ENCODE peak calls at places on chromosomes 7 and 10, in six cellular contexts. Y is astrocyte of the spinal cord, R is uterus, Z is fibroblast of mammary gland, S is brain microvascular endothelial cell, T is AG04450. I is an unnamed sample.
A peak's percentile ranks its signal among the peaks of the same experiment; 100 is the strongest.

GRCh38 chr10:124592736-124593430 is 131.3 kb downstream of the LHPP start:
- DNase-seq in Y (no peak), R (no peak), Z (no peak), S (no peak), T (no peak), I (no peak)

GRCh38 chr7:122143751-122144711 is at the start of gene AASS:
- DNase-seq in Y (peak; percentile 95), R (peak; percentile 99), Z (peak; percentile 96), S (peak; percentile 94), T (peak; percentile 76), I (peak; percentile 64)

GRCh38 chr7:39507866-39508551 is 58.2 kb upstream of the YAE1 start:
- DNase-seq in Y (no peak), R (no peak), Z (peak; percentile 60), S (no peak), T (no peak), I (no peak)

GRCh38 chr10:132885451-132886210 is 56.7 kb downstream of the CFAP46 start:
- DNase-seq in Y (no peak), R (no peak), Z (no peak), S (no peak), T (no peak), I (no peak)

GRCh38 chr7:70736715-70737460 is 395.1 kb upstream of the GALNT17 start:
- DNase-seq in Y (peak; percentile 66), R (peak; percentile 31), Z (peak; percentile 89), S (peak; percentile 56), T (peak; percentile 26), I (peak; percentile 82)

GRCh38 chr10:28179490-28180099 is 123.3 kb downstream of the MPP7 start:
- DNase-seq in Y (peak; percentile 75), R (no peak), Z (peak; percentile 65), S (peak; percentile 49), T (peak; percentile 41), I (peak; percentile 52)

GRCh38 chr7:128115821-128116723 is 84.8 kb upstream of the LRRC4 start:
- DNase-seq in Y (no peak), R (no peak), Z (no peak), S (no peak), T (no peak), I (no peak)

GRCh38 chr10:99742240-99742639 is 10.2 kb downstream of the CUTC start:
- DNase-seq in Y (no peak), R (no peak), Z (peak; percentile 64), S (no peak), T (no peak), I (no peak)

GRCh38 chr10:70565556-70566514 is 36.7 kb downstream of the PRF1 start:
- DNase-seq in Y (no peak), R (no peak), Z (no peak), S (no peak), T (no peak), I (no peak)

GRCh38 chr7:26843696-26844095 is 20.7 kb downstream of the SKAP2 start:
- DNase-seq in Y (peak; percentile 46), R (no peak), Z (peak; percentile 49), S (no peak), T (no peak), I (no peak)

GRCh38 chr10:103584216-103585010 is 90.9 kb downstream of the NEURL1 start:
- DNase-seq in Y (no peak), R (no peak), Z (peak; percentile 25), S (no peak), T (no peak), I (no peak)

GRCh38 chr7:133268355-133268754 is 15.5 kb downstream of the EXOC4 start:
- DNase-seq in Y (no peak), R (no peak), Z (no peak), S (no peak), T (no peak), I (no peak)

GRCh38 chr10:74049995-74050394 is 52.1 kb downstream of the VCL start:
- DNase-seq in Y (no peak), R (no peak), Z (no peak), S (no peak), T (no peak), I (no peak)

GRCh38 chr7:36286241-36286640 is 103.4 kb upstream of the ANLN start:
- DNase-seq in Y (no peak), R (no peak), Z (no peak), S (no peak), T (no peak), I (no peak)

GRCh38 chr7:92255308-92255707 is 9.5 kb downstream of the ANKIB1 start:
- DNase-seq in Y (peak; percentile 83), R (no peak), Z (peak; percentile 93), S (peak; percentile 89), T (peak; percentile 41), I (peak; percentile 66)

GRCh38 chr7:87219545-87220025 is at the start of gene TMEM243:
- DNase-seq in Y (peak; percentile 67), R (peak; percentile 73), Z (peak; percentile 63), S (peak; percentile 70), T (peak; percentile 44), I (no peak)

GRCh38 chr10:100146875-100147665 is 38.8 kb downstream of the ERLIN1 start:
- DNase-seq in Y (no peak), R (no peak), Z (peak; percentile 13), S (no peak), T (no peak), I (peak; percentile 1)

GRCh38 chr10:93223336-93223735 is 149.6 kb downstream of the CYP26A1 start:
- DNase-seq in Y (no peak), R (no peak), Z (no peak), S (no peak), T (no peak), I (no peak)

GRCh38 chr10:34702093-34702952 is 112.8 kb downstream of the PARD3 start:
- DNase-seq in Y (no peak), R (no peak), Z (no peak), S (no peak), T (no peak), I (no peak)

GRCh38 chr7:6246257-6246917 is 26.0 kb downstream of the CYTH3 start:
- DNase-seq in Y (peak; percentile 52), R (no peak), Z (no peak), S (no peak), T (no peak), I (no peak)

GRCh38 chr7:66187894-66188293 is 17.2 kb upstream of the TPST1 start:
- DNase-seq in Y (no peak), R (no peak), Z (peak; percentile 86), S (no peak), T (no peak), I (peak; percentile 71)

GRCh38 chr7:1290262-1291039 is 57.8 kb downstream of the UNCX start:
- DNase-seq in Y (no peak), R (no peak), Z (peak; percentile 5), S (no peak), T (no peak), I (peak; percentile 2)

GRCh38 chr10:14225374-14225773 is 105.3 kb downstream of the FRMD4A start:
- DNase-seq in Y (no peak), R (no peak), Z (no peak), S (no peak), T (no peak), I (no peak)

GRCh38 chr10:47346572-47347302 is 1.4 kb upstream of the RBP3 start:
- DNase-seq in Y (no peak), R (no peak), Z (peak; percentile 24), S (no peak), T (no peak), I (no peak)

DNA sequence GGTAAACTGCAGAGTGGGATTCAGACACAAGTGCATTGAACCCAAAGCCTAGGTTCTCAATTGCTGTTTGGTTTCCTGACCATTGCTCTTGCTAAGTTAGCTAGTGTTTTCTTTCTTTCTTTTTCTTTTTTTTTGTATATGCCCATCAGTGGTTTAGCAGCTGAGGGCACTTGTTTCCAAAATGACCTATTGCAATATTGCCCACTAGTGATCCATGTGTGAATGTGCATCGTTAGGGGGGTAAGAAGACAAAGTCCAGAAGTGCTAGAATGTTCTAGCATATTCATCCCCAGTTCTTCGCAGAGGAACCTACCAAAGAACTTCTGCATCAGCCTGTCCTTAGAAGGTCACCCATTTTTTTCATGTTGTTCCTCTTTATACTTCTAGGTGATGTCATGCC is 252.8 kb upstream of the GPR26 start:
- DNase-seq in Y (no peak), R (no peak), Z (no peak), S (no peak), T (no peak), I (no peak)
- TF ChIP-seq CTCF in Y (no peak), R (no peak), Z (no peak), S (no peak), T (no peak), I (no peak)

GRCh38 chr7:90625562-90625961 is 29.4 kb downstream of the CDK14 start:
- DNase-seq in Y (peak; percentile 47), R (peak; percentile 64), Z (peak; percentile 46), S (peak; percentile 35), T (peak; percentile 16), I (no peak)
- H3K4me3 ChIP-seq in Y (no peak overlapping the region), R (no peak overlapping the region), Z (no peak overlapping the region), S (peak overlapping the region; percentile 20), T (peak overlapping the region; percentile 41), I (no peak overlapping the region)

GRCh38 chr10:44306762-44307161 is 78.1 kb downstream of the CXCL12 start:
- DNase-seq in Y (no peak), R (no peak), Z (no peak), S (no peak), T (no peak), I (no peak)
- TF ChIP-seq CTCF in Y (peak; percentile 13), R (no peak), Z (peak; percentile 8), S (peak; percentile 26), T (peak; percentile 19), I (peak; percentile 40)

GRCh38 chr7:42174391-42174848 is 62.6 kb downstream of the GLI3 start:
- DNase-seq in Y (peak; percentile 42), R (peak; percentile 43), Z (peak; percentile 71), S (no peak), T (no peak), I (no peak)
- H3K4me3 ChIP-seq in Y (no peak overlapping the region), R (peak overlapping the region; percentile 6), Z (no peak overlapping the region), S (no peak overlapping the region), T (no peak overlapping the region), I (no peak overlapping the region)

GRCh38 chr7:45726883-45727282 is 146.0 kb downstream of the CCDC201 start:
- DNase-seq in Y (no peak), R (no peak), Z (no peak), S (no peak), T (no peak), I (no peak)

GRCh38 chr7:45717537-45718235 is 143.5 kb downstream of the ADCY1 start:
- DNase-seq in Y (no peak), R (no peak), Z (no peak), S (no peak), T (no peak), I (no peak)

GRCh38 chr7:45720989-45721388 is 146.8 kb downstream of the ADCY1 start:
- DNase-seq in Y (no peak), R (no peak), Z (no peak), S (no peak), T (no peak), I (no peak)

GRCh38 chr7:45718464-45719330 is 144.5 kb downstream of the ADCY1 start:
- DNase-seq in Y (peak; percentile 5), R (no peak), Z (no peak), S (peak; percentile 15), T (no peak), I (no peak)

DNA sequence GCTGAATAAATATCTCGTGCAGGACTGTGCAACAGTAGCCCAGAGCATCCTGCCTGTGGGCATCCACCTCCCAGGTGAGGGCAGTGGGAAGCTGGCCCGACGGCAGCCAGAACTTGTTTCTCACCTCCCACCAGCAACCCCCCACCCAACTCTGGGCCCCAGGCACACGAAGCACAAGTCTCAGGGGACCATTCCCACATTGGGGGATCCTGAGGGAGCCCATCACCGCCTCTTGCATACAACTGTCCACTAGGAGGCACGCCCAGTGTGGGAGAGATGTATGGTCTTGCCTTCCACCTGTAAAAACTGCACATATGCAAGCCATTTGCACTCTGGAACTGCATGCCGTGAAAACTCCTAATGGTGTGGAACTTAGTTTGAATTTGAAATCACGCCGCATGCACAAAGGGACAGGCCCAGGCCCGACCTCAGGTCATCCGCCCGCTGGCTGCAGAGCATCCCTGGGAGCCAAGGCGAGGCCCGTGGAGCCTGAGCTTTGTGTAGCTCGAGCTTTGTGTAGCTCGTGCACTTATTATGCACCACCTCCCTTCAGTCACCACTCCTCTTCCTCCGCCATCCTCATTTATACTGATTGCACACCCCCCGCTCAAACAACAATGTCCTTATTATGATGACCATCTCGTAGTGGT is 147.9 kb downstream of the ADCY1 start:
- DNase-seq in Y (no peak), R (no peak), Z (no peak), S (no peak), T (no peak), I (no peak)
- TF ChIP-seq CTCF in Y (no peak), R (no peak), Z (peak; percentile 0), S (peak; percentile 46), T (no peak), I (no peak)